ENCODE peak calls at places on chromosome 9, in ten cellular contexts. One of them, this sample, is unnamed.

GRCh38 chr9:113754739-113755138 is 121.4 kb upstream of the ZNF618 start:
- DNase-seq in HTR-8/SVneo: no peak
- DNase-seq in AG20443: no peak
- DNase-seq in HuH-7: no peak
- DNase-seq in AML-193: no peak
- DNase-seq in LoVo: no peak
- DNase-seq in stimulated activated CD8-positive, alpha-beta memory T cell treated with anti-CD3 and anti-CD28 coated beads, Interleukin-7, amount 100 ng/mL, for 4 hours: no peak
- DNase-seq in amniotic stem cell: no peak
- DNase-seq in hippocampal formation: no peak
- DNase-seq in CD4-positive, alpha-beta memory T cell: no peak
- DNase-seq in this sample: no peak

GRCh38 chr9:16870606-16871357 is at the start of gene BNC2:
- DNase-seq in AG20443: peak; percentile 80
- DNase-seq in CD4-positive, alpha-beta memory T cell: no peak
- DNase-seq in hippocampal formation: peak; percentile 14
- DNase-seq in HuH-7: peak; percentile 14
- DNase-seq in LoVo: no peak
- DNase-seq in stimulated activated CD8-positive, alpha-beta memory T cell treated with anti-CD3 and anti-CD28 coated beads, Interleukin-7, amount 100 ng/mL, for 4 hours: no peak
- DNase-seq in amniotic stem cell: peak; percentile 37
- DNase-seq in HTR-8/SVneo: no peak
- DNase-seq in AML-193: peak; percentile 18
- DNase-seq in this sample: no peak

GRCh38 chr9:113462781-113463286 is 693 bp upstream of the RGS3 start:
- DNase-seq in LoVo: no peak
- DNase-seq in AG20443: no peak
- DNase-seq in hippocampal formation: no peak
- DNase-seq in HuH-7: no peak
- DNase-seq in amniotic stem cell: no peak
- DNase-seq in HTR-8/SVneo: no peak
- DNase-seq in CD4-positive, alpha-beta memory T cell: no peak
- DNase-seq in AML-193: no peak
- DNase-seq in stimulated activated CD8-positive, alpha-beta memory T cell treated with anti-CD3 and anti-CD28 coated beads, Interleukin-7, amount 100 ng/mL, for 4 hours: no peak
- DNase-seq in this sample: no peak

GRCh38 chr9:111572945-111573604 is 26.4 kb downstream of the PTGR1 start:
- DNase-seq in AML-193: no peak
- DNase-seq in stimulated activated CD8-positive, alpha-beta memory T cell treated with anti-CD3 and anti-CD28 coated beads, Interleukin-7, amount 100 ng/mL, for 4 hours: no peak
- DNase-seq in LoVo: no peak
- DNase-seq in CD4-positive, alpha-beta memory T cell: no peak
- DNase-seq in amniotic stem cell: peak; percentile 1
- DNase-seq in AG20443: peak; percentile 77
- DNase-seq in HTR-8/SVneo: no peak
- DNase-seq in hippocampal formation: no peak
- DNase-seq in HuH-7: no peak
- DNase-seq in this sample: no peak

GRCh38 chr9:111036068-111036789 is 2.0 kb downstream of the LPAR1 start:
- DNase-seq in HuH-7: peak; percentile 74
- DNase-seq in LoVo: no peak
- DNase-seq in AG20443: peak; percentile 68
- DNase-seq in AML-193: no peak
- DNase-seq in stimulated activated CD8-positive, alpha-beta memory T cell treated with anti-CD3 and anti-CD28 coated beads, Interleukin-7, amount 100 ng/mL, for 4 hours: no peak
- DNase-seq in HTR-8/SVneo: no peak
- DNase-seq in amniotic stem cell: peak; percentile 76
- DNase-seq in hippocampal formation: peak; percentile 70
- DNase-seq in CD4-positive, alpha-beta memory T cell: no peak
- DNase-seq in this sample: no peak

GRCh38 chr9:35728041-35728971 is 3.7 kb downstream of the TLN1 start:
- DNase-seq in stimulated activated CD8-positive, alpha-beta memory T cell treated with anti-CD3 and anti-CD28 coated beads, Interleukin-7, amount 100 ng/mL, for 4 hours: peak; percentile 26
- DNase-seq in hippocampal formation: no peak
- DNase-seq in HTR-8/SVneo: peak; percentile 53
- DNase-seq in LoVo: no peak
- DNase-seq in amniotic stem cell: peak; percentile 62
- DNase-seq in CD4-positive, alpha-beta memory T cell: peak; percentile 45
- DNase-seq in AG20443: peak; percentile 84
- DNase-seq in HuH-7: peak; percentile 46
- DNase-seq in AML-193: peak; percentile 73
- DNase-seq in this sample: peak; percentile 24

GRCh38 chr9:129001504-129002325 is 26.4 kb downstream of the SH3GLB2 start:
- DNase-seq in stimulated activated CD8-positive, alpha-beta memory T cell treated with anti-CD3 and anti-CD28 coated beads, Interleukin-7, amount 100 ng/mL, for 4 hours: no peak
- DNase-seq in HuH-7: no peak
- DNase-seq in LoVo: no peak
- DNase-seq in CD4-positive, alpha-beta memory T cell: no peak
- DNase-seq in AML-193: no peak
- DNase-seq in AG20443: no peak
- DNase-seq in hippocampal formation: no peak
- DNase-seq in HTR-8/SVneo: no peak
- DNase-seq in amniotic stem cell: no peak
- DNase-seq in this sample: no peak

GRCh38 chr9:114114364-114114763 is 15.3 kb upstream of the KIF12 start:
- DNase-seq in stimulated activated CD8-positive, alpha-beta memory T cell treated with anti-CD3 and anti-CD28 coated beads, Interleukin-7, amount 100 ng/mL, for 4 hours: no peak
- DNase-seq in AG20443: no peak
- DNase-seq in HTR-8/SVneo: no peak
- DNase-seq in AML-193: no peak
- DNase-seq in LoVo: no peak
- DNase-seq in amniotic stem cell: no peak
- DNase-seq in hippocampal formation: no peak
- DNase-seq in CD4-positive, alpha-beta memory T cell: no peak
- DNase-seq in HuH-7: no peak
- DNase-seq in this sample: no peak

GRCh38 chr9:37984672-37985611 is 81.0 kb upstream of the SLC25A51 start:
- DNase-seq in AML-193: no peak
- DNase-seq in HuH-7: no peak
- DNase-seq in stimulated activated CD8-positive, alpha-beta memory T cell treated with anti-CD3 and anti-CD28 coated beads, Interleukin-7, amount 100 ng/mL, for 4 hours: no peak
- DNase-seq in LoVo: no peak
- DNase-seq in hippocampal formation: no peak
- DNase-seq in CD4-positive, alpha-beta memory T cell: no peak
- DNase-seq in AG20443: peak; percentile 91
- DNase-seq in HTR-8/SVneo: peak; percentile 53
- DNase-seq in amniotic stem cell: peak; percentile 30
- DNase-seq in this sample: no peak

GRCh38 chr9:87086111-87086510 is 138.8 kb upstream of the GAS1 start:
- DNase-seq in stimulated activated CD8-positive, alpha-beta memory T cell treated with anti-CD3 and anti-CD28 coated beads, Interleukin-7, amount 100 ng/mL, for 4 hours: no peak
- DNase-seq in amniotic stem cell: no peak
- DNase-seq in HTR-8/SVneo: no peak
- DNase-seq in AML-193: no peak
- DNase-seq in HuH-7: no peak
- DNase-seq in LoVo: no peak
- DNase-seq in CD4-positive, alpha-beta memory T cell: no peak
- DNase-seq in hippocampal formation: no peak
- DNase-seq in AG20443: no peak
- DNase-seq in this sample: no peak

GRCh38 chr9:128891354-128892222 is 9.7 kb downstream of the LRRC8A start:
- DNase-seq in hippocampal formation: no peak
- DNase-seq in HTR-8/SVneo: no peak
- DNase-seq in stimulated activated CD8-positive, alpha-beta memory T cell treated with anti-CD3 and anti-CD28 coated beads, Interleukin-7, amount 100 ng/mL, for 4 hours: no peak
- DNase-seq in AML-193: no peak
- DNase-seq in AG20443: no peak
- DNase-seq in amniotic stem cell: no peak
- DNase-seq in CD4-positive, alpha-beta memory T cell: no peak
- DNase-seq in HuH-7: no peak
- DNase-seq in LoVo: no peak
- DNase-seq in this sample: no peak

GRCh38 chr9:75712690-75713089 is 177.8 kb upstream of the PCSK5 start:
- DNase-seq in hippocampal formation: no peak
- DNase-seq in HuH-7: no peak
- DNase-seq in CD4-positive, alpha-beta memory T cell: no peak
- DNase-seq in AG20443: no peak
- DNase-seq in stimulated activated CD8-positive, alpha-beta memory T cell treated with anti-CD3 and anti-CD28 coated beads, Interleukin-7, amount 100 ng/mL, for 4 hours: no peak
- DNase-seq in amniotic stem cell: no peak
- DNase-seq in AML-193: no peak
- DNase-seq in HTR-8/SVneo: no peak
- DNase-seq in LoVo: no peak
- DNase-seq in this sample: no peak

GRCh38 chr9:133979124-133979920 is 12.8 kb downstream of the VAV2 start:
- DNase-seq in HTR-8/SVneo: no peak
- DNase-seq in CD4-positive, alpha-beta memory T cell: no peak
- DNase-seq in AG20443: peak; percentile 77
- DNase-seq in HuH-7: peak; percentile 82
- DNase-seq in LoVo: no peak
- DNase-seq in hippocampal formation: no peak
- DNase-seq in stimulated activated CD8-positive, alpha-beta memory T cell treated with anti-CD3 and anti-CD28 coated beads, Interleukin-7, amount 100 ng/mL, for 4 hours: no peak
- DNase-seq in AML-193: no peak
- DNase-seq in amniotic stem cell: no peak
- DNase-seq in this sample: no peak

GRCh38 chr9:134061688-134062371 is 6.0 kb downstream of the BRD3 start:
- DNase-seq in stimulated activated CD8-positive, alpha-beta memory T cell treated with anti-CD3 and anti-CD28 coated beads, Interleukin-7, amount 100 ng/mL, for 4 hours: no peak
- DNase-seq in AML-193: no peak
- DNase-seq in hippocampal formation: no peak
- DNase-seq in amniotic stem cell: no peak
- DNase-seq in HTR-8/SVneo: no peak
- DNase-seq in CD4-positive, alpha-beta memory T cell: no peak
- DNase-seq in LoVo: no peak
- DNase-seq in AG20443: no peak
- DNase-seq in HuH-7: no peak
- DNase-seq in this sample: no peak

GRCh38 chr9:128152133-128152780 is 3.0 kb downstream of the LCN2 start:
- DNase-seq in hippocampal formation: no peak
- DNase-seq in AG20443: no peak
- DNase-seq in CD4-positive, alpha-beta memory T cell: no peak
- DNase-seq in AML-193: no peak
- DNase-seq in amniotic stem cell: no peak
- DNase-seq in HTR-8/SVneo: no peak
- DNase-seq in LoVo: no peak
- DNase-seq in stimulated activated CD8-positive, alpha-beta memory T cell treated with anti-CD3 and anti-CD28 coated beads, Interleukin-7, amount 100 ng/mL, for 4 hours: no peak
- DNase-seq in HuH-7: no peak
- DNase-seq in this sample: no peak

This sample was measured in effector memory CD8-positive, alpha-beta T cell.